ENCODE peak calls at places on chromosomes 5 and 9, in ten cellular contexts. One of them, this sample, is unnamed. For H3K4me1, H3K27me3 and H3K9me3, the result is how much of the 10 kb centered on the place peaks cover.

GRCh38 chr9:107005201-107005600 is 142.2 kb downstream of the ZNF462 start:
- DNase-seq in heart right ventricle: no peak
- DNase-seq in GM23248: no peak
- DNase-seq in left lung: no peak
- DNase-seq in tibial nerve: no peak
- DNase-seq in ovary: no peak
- DNase-seq in tibial artery: no peak
- DNase-seq in CD8-positive, alpha-beta T cell: no peak
- DNase-seq in pancreas: no peak
- DNase-seq in CD8-positive, alpha-beta memory T cell: no peak
- DNase-seq in this sample: no peak

GRCh38 chr9:130448035-130448624 is 3.4 kb downstream of the ASS1 start:
- DNase-seq in heart right ventricle: no peak
- DNase-seq in GM23248: peak
- DNase-seq in left lung: no peak
- DNase-seq in tibial nerve: no peak
- DNase-seq in ovary: no peak
- DNase-seq in tibial artery: no peak
- DNase-seq in CD8-positive, alpha-beta T cell: no peak
- DNase-seq in pancreas: no peak
- DNase-seq in CD8-positive, alpha-beta memory T cell: no peak
- DNase-seq in this sample: no peak

GRCh38 chr9:113381909-113382411 is 5.2 kb upstream of the HDHD3 start:
- DNase-seq in heart right ventricle: no peak
- DNase-seq in GM23248: no peak
- DNase-seq in left lung: no peak
- DNase-seq in tibial nerve: no peak
- DNase-seq in ovary: no peak
- DNase-seq in tibial artery: no peak
- DNase-seq in CD8-positive, alpha-beta T cell: no peak
- DNase-seq in pancreas: peak
- DNase-seq in CD8-positive, alpha-beta memory T cell: no peak
- DNase-seq in this sample: no peak

GRCh38 chr5:107104774-107105050 is 566.0 kb downstream of the EFNA5 start:
- DNase-seq in heart right ventricle: peak
- DNase-seq in GM23248: no peak
- DNase-seq in left lung: no peak
- DNase-seq in tibial nerve: no peak
- DNase-seq in ovary: no peak
- DNase-seq in tibial artery: no peak
- DNase-seq in CD8-positive, alpha-beta T cell: no peak
- DNase-seq in pancreas: peak
- DNase-seq in CD8-positive, alpha-beta memory T cell: no peak
- DNase-seq in this sample: no peak

GRCh38 chr5:77996943-77997342 is 220.8 kb upstream of the TBCA start:
- DNase-seq in heart right ventricle: no peak
- DNase-seq in GM23248: no peak
- DNase-seq in left lung: no peak
- DNase-seq in tibial nerve: no peak
- DNase-seq in ovary: no peak
- DNase-seq in tibial artery: no peak
- DNase-seq in CD8-positive, alpha-beta T cell: no peak
- DNase-seq in pancreas: no peak
- DNase-seq in CD8-positive, alpha-beta memory T cell: no peak
- DNase-seq in this sample: no peak

GRCh38 chr9:88502552-88503034 is 32.4 kb upstream of the NXNL2 start:
- DNase-seq in heart right ventricle: no peak
- DNase-seq in GM23248: no peak
- DNase-seq in left lung: no peak
- DNase-seq in tibial nerve: no peak
- DNase-seq in ovary: no peak
- DNase-seq in tibial artery: no peak
- DNase-seq in CD8-positive, alpha-beta T cell: no peak
- DNase-seq in pancreas: no peak
- DNase-seq in CD8-positive, alpha-beta memory T cell: no peak
- DNase-seq in this sample: no peak

GRCh38 chr9:971901-972511 is 4.4 kb upstream of the DMRT3 start:
- DNase-seq in heart right ventricle: no peak
- DNase-seq in GM23248: no peak
- DNase-seq in left lung: no peak
- DNase-seq in tibial nerve: no peak
- DNase-seq in ovary: no peak
- DNase-seq in tibial artery: no peak
- DNase-seq in CD8-positive, alpha-beta T cell: no peak
- DNase-seq in pancreas: peak
- DNase-seq in CD8-positive, alpha-beta memory T cell: no peak
- DNase-seq in this sample: no peak

GRCh38 chr9:93614830-93615468 is 38.6 kb downstream of the PHF2 start:
- DNase-seq in heart right ventricle: no peak
- DNase-seq in GM23248: no peak
- DNase-seq in left lung: no peak
- DNase-seq in tibial nerve: no peak
- DNase-seq in ovary: no peak
- DNase-seq in tibial artery: no peak
- DNase-seq in CD8-positive, alpha-beta T cell: no peak
- DNase-seq in pancreas: no peak
- DNase-seq in CD8-positive, alpha-beta memory T cell: no peak
- DNase-seq in this sample: no peak

GRCh38 chr5:83387041-83387440 is 84.5 kb upstream of the VCAN start:
- DNase-seq in heart right ventricle: no peak
- DNase-seq in GM23248: peak
- DNase-seq in left lung: no peak
- DNase-seq in tibial nerve: no peak
- DNase-seq in ovary: no peak
- DNase-seq in tibial artery: no peak
- DNase-seq in CD8-positive, alpha-beta T cell: no peak
- DNase-seq in pancreas: no peak
- DNase-seq in CD8-positive, alpha-beta memory T cell: no peak
- DNase-seq in this sample: no peak

GRCh38 chr9:16135916-16136315 is 583.1 kb downstream of the CCDC171 start:
- DNase-seq in heart right ventricle: no peak
- DNase-seq in GM23248: no peak
- DNase-seq in left lung: no peak
- DNase-seq in tibial nerve: no peak
- DNase-seq in ovary: no peak
- DNase-seq in tibial artery: no peak
- DNase-seq in CD8-positive, alpha-beta T cell: no peak
- DNase-seq in pancreas: no peak
- DNase-seq in CD8-positive, alpha-beta memory T cell: no peak
- DNase-seq in this sample: no peak

GRCh38 chr9:127976498-127976897 is 4.3 kb downstream of the EEIG1 start:
- DNase-seq in heart right ventricle: no peak
- DNase-seq in GM23248: no peak
- DNase-seq in left lung: no peak
- DNase-seq in tibial nerve: no peak
- DNase-seq in ovary: no peak
- DNase-seq in tibial artery: no peak
- DNase-seq in CD8-positive, alpha-beta T cell: peak
- DNase-seq in pancreas: peak
- DNase-seq in CD8-positive, alpha-beta memory T cell: peak
- DNase-seq in this sample: no peak

GRCh38 chr9:35257986-35258664 is 96.3 kb downstream of the UNC13B start:
- DNase-seq in heart right ventricle: no peak
- DNase-seq in GM23248: no peak
- DNase-seq in left lung: no peak
- DNase-seq in tibial nerve: no peak
- DNase-seq in ovary: no peak
- DNase-seq in tibial artery: no peak
- DNase-seq in CD8-positive, alpha-beta T cell: no peak
- DNase-seq in pancreas: no peak
- DNase-seq in CD8-positive, alpha-beta memory T cell: no peak
- DNase-seq in this sample: no peak

GRCh38 chr5:149280124-149280523 is 8.5 kb downstream of the AFAP1L1 start:
- DNase-seq in heart right ventricle: no peak
- DNase-seq in GM23248: no peak
- DNase-seq in left lung: no peak
- DNase-seq in tibial nerve: no peak
- DNase-seq in ovary: no peak
- DNase-seq in tibial artery: no peak
- DNase-seq in CD8-positive, alpha-beta T cell: no peak
- DNase-seq in pancreas: no peak
- DNase-seq in CD8-positive, alpha-beta memory T cell: no peak
- DNase-seq in this sample: no peak

GRCh38 chr5:149280802-149281201 is 9.1 kb downstream of the AFAP1L1 start:
- DNase-seq in heart right ventricle: no peak
- DNase-seq in GM23248: no peak
- DNase-seq in left lung: no peak
- DNase-seq in tibial nerve: no peak
- DNase-seq in ovary: no peak
- DNase-seq in tibial artery: no peak
- DNase-seq in CD8-positive, alpha-beta T cell: no peak
- DNase-seq in pancreas: no peak
- DNase-seq in CD8-positive, alpha-beta memory T cell: no peak
- DNase-seq in this sample: no peak

GRCh38 chr5:149277821-149278220 is 6.2 kb downstream of the AFAP1L1 start:
- DNase-seq in heart right ventricle: no peak
- DNase-seq in GM23248: no peak
- DNase-seq in left lung: no peak
- DNase-seq in tibial nerve: no peak
- DNase-seq in ovary: no peak
- DNase-seq in tibial artery: peak
- DNase-seq in CD8-positive, alpha-beta T cell: no peak
- DNase-seq in pancreas: no peak
- DNase-seq in CD8-positive, alpha-beta memory T cell: no peak
- DNase-seq in this sample: no peak

GRCh38 chr5:149279651-149280050 is 8.0 kb downstream of the AFAP1L1 start:
- DNase-seq in heart right ventricle: no peak
- DNase-seq in GM23248: no peak
- DNase-seq in left lung: no peak
- DNase-seq in tibial nerve: no peak
- DNase-seq in ovary: no peak
- DNase-seq in tibial artery: no peak
- DNase-seq in CD8-positive, alpha-beta T cell: no peak
- DNase-seq in pancreas: no peak
- DNase-seq in CD8-positive, alpha-beta memory T cell: no peak
- DNase-seq in this sample: no peak

GRCh38 chr5:149278811-149279210 is 7.2 kb downstream of the AFAP1L1 start:
- DNase-seq in heart right ventricle: no peak
- DNase-seq in GM23248: no peak
- DNase-seq in left lung: no peak
- DNase-seq in tibial nerve: no peak
- DNase-seq in ovary: no peak
- DNase-seq in tibial artery: no peak
- DNase-seq in CD8-positive, alpha-beta T cell: no peak
- DNase-seq in pancreas: no peak
- DNase-seq in CD8-positive, alpha-beta memory T cell: no peak
- DNase-seq in this sample: no peak
- H3K4me1 ChIP-seq in heart right ventricle: under half
- H3K4me1 ChIP-seq in GM23248: under half
- H3K4me1 ChIP-seq in left lung: under half
- H3K4me1 ChIP-seq in tibial nerve: under half
- H3K4me1 ChIP-seq in ovary: under half
- H3K4me1 ChIP-seq in tibial artery: under half
- H3K4me1 ChIP-seq in CD8-positive, alpha-beta T cell: under half
- H3K4me1 ChIP-seq in pancreas: under half
- H3K4me1 ChIP-seq in CD8-positive, alpha-beta memory T cell: under half
- H3K4me1 ChIP-seq in this sample: under half

GRCh38 chr5:155587458-155587857 is 573.9 kb downstream of the KIF4B start:
- DNase-seq in heart right ventricle: no peak
- DNase-seq in GM23248: no peak
- DNase-seq in left lung: no peak
- DNase-seq in tibial nerve: no peak
- DNase-seq in ovary: no peak
- DNase-seq in tibial artery: no peak
- DNase-seq in CD8-positive, alpha-beta T cell: no peak
- DNase-seq in pancreas: no peak
- DNase-seq in CD8-positive, alpha-beta memory T cell: no peak
- DNase-seq in this sample: no peak

GRCh38 chr5:155594270-155594669 is 580.7 kb downstream of the KIF4B start:
- DNase-seq in heart right ventricle: no peak
- DNase-seq in GM23248: no peak
- DNase-seq in left lung: no peak
- DNase-seq in tibial nerve: no peak
- DNase-seq in ovary: no peak
- DNase-seq in tibial artery: no peak
- DNase-seq in CD8-positive, alpha-beta T cell: no peak
- DNase-seq in pancreas: no peak
- DNase-seq in CD8-positive, alpha-beta memory T cell: no peak
- DNase-seq in this sample: no peak

GRCh38 chr5:155591273-155591672 is 577.7 kb downstream of the KIF4B start:
- DNase-seq in heart right ventricle: no peak
- DNase-seq in GM23248: no peak
- DNase-seq in left lung: no peak
- DNase-seq in tibial nerve: no peak
- DNase-seq in ovary: no peak
- DNase-seq in tibial artery: no peak
- DNase-seq in CD8-positive, alpha-beta T cell: no peak
- DNase-seq in pancreas: no peak
- DNase-seq in CD8-positive, alpha-beta memory T cell: no peak
- DNase-seq in this sample: no peak
- H3K27me3 ChIP-seq in heart right ventricle: under half
- H3K27me3 ChIP-seq in GM23248: under half
- H3K27me3 ChIP-seq in left lung: under half
- H3K27me3 ChIP-seq in tibial nerve: under half
- H3K27me3 ChIP-seq in ovary: under half
- H3K27me3 ChIP-seq in tibial artery: under half
- H3K27me3 ChIP-seq in CD8-positive, alpha-beta T cell: under half
- H3K27me3 ChIP-seq in pancreas: under half
- H3K27me3 ChIP-seq in CD8-positive, alpha-beta memory T cell: under half
- H3K27me3 ChIP-seq in this sample: under half

DNA sequence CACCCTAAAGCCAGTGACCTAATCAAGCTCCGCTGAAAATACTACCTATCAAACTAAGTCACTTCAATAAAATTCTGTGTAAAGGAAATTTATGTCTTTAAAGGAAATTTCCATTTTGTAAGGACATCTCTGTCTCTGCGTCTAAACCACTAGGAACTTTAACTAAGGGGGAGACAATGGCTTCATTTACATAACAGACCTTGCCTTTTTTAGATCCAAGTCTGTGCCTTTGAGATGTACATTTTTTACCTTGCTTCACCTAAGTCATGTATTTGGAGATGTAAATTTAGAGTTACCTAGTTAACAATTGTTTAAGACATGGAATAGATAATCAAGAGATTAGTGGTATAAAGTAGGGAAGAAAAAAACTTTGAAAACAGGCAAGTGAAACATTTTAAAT is 10.2 kb upstream of the GLT6D1 start:
- DNase-seq in heart right ventricle: no peak
- DNase-seq in GM23248: no peak
- DNase-seq in left lung: no peak
- DNase-seq in tibial nerve: no peak
- DNase-seq in ovary: no peak
- DNase-seq in tibial artery: no peak
- DNase-seq in CD8-positive, alpha-beta T cell: no peak
- DNase-seq in pancreas: no peak
- DNase-seq in CD8-positive, alpha-beta memory T cell: no peak
- DNase-seq in this sample: no peak
- H3K9me3 ChIP-seq in heart right ventricle: under half
- H3K9me3 ChIP-seq in GM23248: under half
- H3K9me3 ChIP-seq in left lung: under half
- H3K9me3 ChIP-seq in tibial nerve: under half
- H3K9me3 ChIP-seq in ovary: under half
- H3K9me3 ChIP-seq in tibial artery: under half
- H3K9me3 ChIP-seq in CD8-positive, alpha-beta T cell: under half
- H3K9me3 ChIP-seq in pancreas: under half
- H3K9me3 ChIP-seq in CD8-positive, alpha-beta memory T cell: under half
- H3K9me3 ChIP-seq in this sample: under half

DNA sequence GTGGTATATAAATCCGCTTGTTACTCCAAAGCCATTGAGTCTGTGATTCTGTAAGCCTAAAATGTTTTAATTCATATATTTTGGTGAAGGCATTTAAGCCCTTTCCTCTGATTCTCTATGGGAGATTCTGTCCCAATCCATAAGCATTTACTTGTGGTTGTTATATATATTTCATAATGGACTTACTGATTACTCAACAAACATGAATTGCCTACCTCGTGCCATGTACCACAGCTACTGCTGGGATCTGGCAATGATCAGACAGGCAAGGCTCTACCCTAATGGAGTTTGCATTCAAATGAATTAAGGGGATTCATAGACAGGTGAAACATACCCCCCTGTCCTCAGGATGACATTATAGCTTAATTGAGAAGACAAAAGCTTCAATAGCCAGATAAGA is 54.5 kb downstream of the C9orf152 start:
- DNase-seq in heart right ventricle: no peak
- DNase-seq in GM23248: peak
- DNase-seq in left lung: no peak
- DNase-seq in tibial nerve: no peak
- DNase-seq in ovary: no peak
- DNase-seq in tibial artery: no peak
- DNase-seq in CD8-positive, alpha-beta T cell: no peak
- DNase-seq in pancreas: no peak
- DNase-seq in CD8-positive, alpha-beta memory T cell: no peak
- DNase-seq in this sample: no peak
- H3K4me1 ChIP-seq in heart right ventricle: under half
- H3K4me1 ChIP-seq in GM23248: half or more
- H3K4me1 ChIP-seq in left lung: under half
- H3K4me1 ChIP-seq in tibial nerve: under half
- H3K4me1 ChIP-seq in ovary: under half
- H3K4me1 ChIP-seq in tibial artery: half or more
- H3K4me1 ChIP-seq in CD8-positive, alpha-beta T cell: under half
- H3K4me1 ChIP-seq in pancreas: under half
- H3K4me1 ChIP-seq in CD8-positive, alpha-beta memory T cell: under half
- H3K4me1 ChIP-seq in this sample: under half

This sample was measured in SJSA1.